ENCODE peak calls at places on chromosomes 12 and 14, in eight cellular contexts. T, X, C, G, J, U, H and W are unnamed samples. For H3K4me1, the result is how much of the 10 kb centered on the place peaks cover.

GRCh38 chr12:12505544-12506501 is 56.8 kb downstream of the DUSP16 start:
- DNase-seq in H (no peak), J (peak), C (peak), G (no peak), U (no peak), X (peak), T (no peak), W (no peak)

GRCh38 chr14:51520087-51520486 is 131.6 kb upstream of the FRMD6 start:
- DNase-seq in J (no peak), G (no peak), H (no peak), X (no peak), U (no peak), T (no peak), C (no peak), W (no peak)

GRCh38 chr14:42715316-42715715 is 1108.6 kb downstream of the LRFN5 start:
- DNase-seq in X (peak), U (no peak), H (no peak), T (no peak), J (no peak), G (no peak), C (no peak), W (no peak)

GRCh38 chr14:80546056-80546854 is 335.0 kb upstream of the DIO2 start:
- DNase-seq in C (no peak), U (no peak), X (no peak), T (no peak), G (no peak), H (no peak), J (no peak), W (no peak)

GRCh38 chr12:6459004-6459337 is 7.1 kb downstream of the TAPBPL start:
- DNase-seq in X (no peak), C (no peak), U (no peak), J (no peak), H (no peak), G (no peak), T (no peak), W (no peak)

GRCh38 chr12:92304335-92305066 is 158.9 kb upstream of the BTG1 start:
- DNase-seq in U (no peak), C (no peak), G (no peak), H (no peak), X (no peak), J (no peak), T (no peak), W (no peak)

GRCh38 chr12:11814362-11814761 is 164.9 kb downstream of the ETV6 start:
- DNase-seq in G (no peak), T (no peak), X (peak), J (no peak), U (no peak), C (peak), H (no peak), W (no peak)

GRCh38 chr12:51341259-51342007 is 5.0 kb downstream of the CELA1 start:
- DNase-seq in C (peak), G (peak), U (peak), J (peak), T (no peak), H (no peak), X (peak), W (peak)

GRCh38 chr12:127125607-127126259 is 1141.2 kb upstream of the TMEM132C start:
- DNase-seq in H (no peak), T (no peak), X (peak), G (no peak), U (no peak), J (peak), C (no peak), W (no peak)

GRCh38 chr12:5656836-5657235 is 224.9 kb downstream of the NTF3 start:
- DNase-seq in H (no peak), C (no peak), U (no peak), T (no peak), G (no peak), J (no peak), X (no peak), W (no peak)

GRCh38 chr12:105334568-105334967 is 4.1 kb downstream of the C12orf75 start:
- DNase-seq in J (no peak), X (peak), G (no peak), H (no peak), U (no peak), C (no peak), T (no peak), W (no peak)

GRCh38 chr12:53205747-53206146 is 1.3 kb downstream of the ITGB7 start:
- DNase-seq in H (no peak), C (no peak), J (peak), G (peak), X (peak), T (no peak), U (peak), W (no peak)

GRCh38 chr14:29521526-29522137 is 406.0 kb downstream of the PRKD1 start:
- DNase-seq in J (peak), U (no peak), G (no peak), T (no peak), X (peak), C (no peak), H (no peak), W (no peak)

GRCh38 chr14:101826359-101826758 is 64.8 kb downstream of the PPP2R5C start:
- DNase-seq in G (no peak), T (no peak), C (no peak), U (no peak), H (no peak), J (no peak), X (no peak), W (no peak)

GRCh38 chr14:101823081-101823480 is 61.6 kb downstream of the PPP2R5C start:
- DNase-seq in X (peak), T (no peak), G (no peak), U (no peak), H (no peak), C (no peak), J (no peak), W (no peak)

GRCh38 chr14:101825797-101826196 is 64.3 kb downstream of the PPP2R5C start:
- DNase-seq in G (no peak), T (no peak), X (no peak), U (no peak), J (no peak), C (no peak), H (no peak), W (no peak)

GRCh38 chr14:101823511-101824120 is 62.1 kb downstream of the PPP2R5C start:
- DNase-seq in C (peak), G (peak), H (no peak), U (peak), T (no peak), J (peak), X (no peak), W (no peak)

GRCh38 chr14:101824339-101824727 is 62.8 kb downstream of the PPP2R5C start:
- DNase-seq in C (no peak), X (no peak), G (no peak), T (no peak), U (no peak), J (no peak), H (no peak), W (no peak)
- H3K4me1 ChIP-seq in C (under half), X (under half), G (half or more), T (under half), U (half or more), J (under half), H (half or more), W (under half)

DNA sequence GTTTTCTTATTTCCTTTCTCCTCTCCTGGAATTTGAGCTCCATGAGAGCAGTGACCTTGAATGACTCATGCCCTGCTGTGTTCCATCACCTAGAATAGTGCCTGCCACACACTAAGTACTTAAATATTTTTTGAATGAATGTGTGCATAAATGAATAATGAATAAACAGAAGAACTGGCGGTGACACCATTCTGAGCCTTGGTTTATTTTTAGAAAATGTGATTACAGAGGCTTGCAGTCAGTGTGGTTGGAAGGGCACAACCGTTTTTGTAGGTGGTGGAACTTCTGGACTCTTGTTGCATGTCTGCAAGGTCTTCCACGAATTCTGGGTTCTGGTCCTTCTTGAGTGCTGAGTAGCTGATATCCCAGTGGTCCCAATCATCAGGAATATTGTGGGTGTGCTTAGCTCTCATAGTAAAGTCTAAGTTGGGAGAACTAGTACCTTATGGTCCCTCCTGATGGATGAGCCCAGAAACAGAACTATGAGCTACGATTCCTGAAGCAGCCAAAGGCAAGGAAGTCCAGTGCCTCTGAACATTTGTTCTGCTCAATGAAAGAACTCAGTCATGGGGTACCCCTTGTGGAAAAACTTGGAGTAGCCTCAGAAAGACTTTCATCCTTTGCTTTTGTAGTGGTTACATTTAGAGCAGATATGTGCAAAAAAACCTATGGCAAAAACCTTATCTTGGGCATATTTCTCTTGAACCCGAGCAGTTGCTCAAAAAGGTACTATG is 28.8 kb upstream of the BHLHE41 start:
- DNase-seq in U (no peak), J (peak), H (no peak), G (no peak), X (peak), C (peak), T (no peak), W (no peak)
- H3K27ac ChIP-seq in U (no peak), J (peak), H (no peak), G (no peak), X (no peak), C (peak), T (peak), W (no peak)

DNA sequence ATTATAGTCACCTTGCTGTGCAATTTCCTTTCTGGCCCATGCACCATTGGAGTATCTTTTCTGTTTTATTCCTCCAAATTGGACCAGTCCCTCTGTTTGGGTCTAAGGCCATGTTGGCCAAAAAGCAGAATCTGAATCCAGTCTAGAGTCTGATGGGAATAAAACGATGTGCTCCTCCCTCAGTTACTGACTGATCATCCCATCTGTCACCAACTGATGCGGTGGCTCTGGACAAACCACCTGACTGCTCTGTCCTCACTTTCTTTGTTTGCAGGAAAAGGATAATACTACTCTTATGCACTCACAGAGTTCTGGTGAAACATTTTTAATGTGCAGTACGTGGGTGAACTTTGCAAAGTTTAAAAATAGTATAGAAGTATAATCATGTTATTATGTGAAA is 120.2 kb upstream of the HIF1A start:
- DNase-seq in X (no peak), C (no peak), J (no peak), G (no peak), T (no peak), H (no peak), U (no peak), W (no peak)
- H3K4me1 ChIP-seq in X (under half), C (under half), J (under half), G (under half), T (under half), H (under half), U (under half), W (under half)

GRCh38 chr14:77707355-77707723 is 484 bp downstream of the ALKBH1 start:
- DNase-seq in J (peak), X (peak), C (peak), H (no peak), G (no peak), U (no peak), T (no peak), W (no peak)
- H3K27ac ChIP-seq in J (peak), X (peak), C (peak), H (peak), G (peak), U (peak), T (peak), W (peak)

GRCh38 chr14:65208548-65208947 is 106.2 kb upstream of the MAX start:
- DNase-seq in U (no peak), H (no peak), G (no peak), J (no peak), X (no peak), T (no peak), C (peak), W (no peak)

GRCh38 chr14:65213316-65213715 is 111.0 kb upstream of the MAX start:
- DNase-seq in J (no peak), G (no peak), U (no peak), H (no peak), C (no peak), T (no peak), X (no peak), W (no peak)

GRCh38 chr14:65211341-65211987 is 109.1 kb upstream of the MAX start:
- DNase-seq in X (peak), J (no peak), T (no peak), G (no peak), U (no peak), C (no peak), H (no peak), W (no peak)

GRCh38 chr14:65210118-65210826 is 108.0 kb upstream of the MAX start:
- DNase-seq in H (no peak), X (peak), G (no peak), C (peak), U (no peak), J (no peak), T (no peak), W (no peak)

DNA sequence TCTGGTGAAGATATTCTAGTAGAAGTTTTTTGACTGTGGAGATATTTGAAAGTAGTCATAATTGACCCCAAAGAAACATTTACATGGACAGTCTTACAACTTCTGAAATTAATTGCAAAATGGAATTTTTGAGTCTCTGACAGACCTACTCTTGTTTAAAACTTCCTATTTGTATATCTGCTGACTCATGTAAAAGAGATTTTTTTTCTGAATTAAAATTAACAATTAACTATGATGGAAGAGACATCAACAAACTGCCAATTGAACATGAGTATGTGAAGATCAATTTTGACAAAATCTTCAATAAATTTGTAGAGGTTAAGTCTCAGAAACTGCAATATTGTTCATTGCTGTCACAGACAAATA is 108.5 kb upstream of the MAX start:
- DNase-seq in C (no peak), X (no peak), T (no peak), U (no peak), G (no peak), J (no peak), H (no peak), W (no peak)
- H3K4me1 ChIP-seq in C (under half), X (under half), T (under half), U (under half), G (under half), J (under half), H (under half), W (under half)

GRCh38 chr14:20787025-20787424 is 6.0 kb downstream of the RNASE6 start:
- DNase-seq in J (no peak), H (no peak), C (no peak), T (no peak), G (no peak), X (no peak), U (no peak), W (no peak)

GRCh38 chr14:20781805-20782204 is 737 bp downstream of the RNASE6 start:
- DNase-seq in H (no peak), U (peak), G (no peak), J (no peak), T (no peak), X (no peak), C (no peak), W (no peak)

DNA sequence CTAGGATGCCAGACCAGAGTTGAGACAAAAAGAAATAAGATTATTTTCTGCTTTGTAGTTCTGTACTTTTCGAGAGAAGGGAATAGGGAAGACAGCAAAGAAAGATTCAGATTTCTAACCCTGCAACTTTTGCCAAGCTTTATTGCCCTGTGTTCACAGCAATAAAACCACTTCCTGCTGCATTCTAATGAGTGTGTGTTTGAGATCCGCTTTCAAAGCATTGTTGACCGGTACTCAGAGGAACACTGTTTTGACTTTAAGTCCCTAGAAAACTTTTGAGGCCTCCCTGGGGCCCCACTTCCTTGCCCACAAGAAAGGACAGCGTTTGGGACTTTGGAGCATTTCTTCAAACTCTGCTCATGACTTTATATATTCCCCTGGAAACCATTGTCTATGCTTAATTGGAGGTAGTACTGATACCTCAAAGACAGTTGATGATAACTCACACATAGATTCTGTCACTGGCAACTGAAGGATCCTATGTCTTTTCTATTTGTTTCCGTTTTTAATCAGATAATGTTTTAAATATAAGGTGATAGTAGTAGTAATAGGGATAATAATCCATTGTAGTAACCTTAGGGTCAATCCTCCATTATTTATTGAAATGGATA is 1.3 kb downstream of the RNASE6 start:
- DNase-seq in J (peak), U (peak), C (peak), H (no peak), X (no peak), G (no peak), T (no peak), W (no peak)
- H3K27ac ChIP-seq in J (peak), U (no peak), C (peak), H (peak), X (no peak), G (peak), T (no peak), W (peak)

DNA sequence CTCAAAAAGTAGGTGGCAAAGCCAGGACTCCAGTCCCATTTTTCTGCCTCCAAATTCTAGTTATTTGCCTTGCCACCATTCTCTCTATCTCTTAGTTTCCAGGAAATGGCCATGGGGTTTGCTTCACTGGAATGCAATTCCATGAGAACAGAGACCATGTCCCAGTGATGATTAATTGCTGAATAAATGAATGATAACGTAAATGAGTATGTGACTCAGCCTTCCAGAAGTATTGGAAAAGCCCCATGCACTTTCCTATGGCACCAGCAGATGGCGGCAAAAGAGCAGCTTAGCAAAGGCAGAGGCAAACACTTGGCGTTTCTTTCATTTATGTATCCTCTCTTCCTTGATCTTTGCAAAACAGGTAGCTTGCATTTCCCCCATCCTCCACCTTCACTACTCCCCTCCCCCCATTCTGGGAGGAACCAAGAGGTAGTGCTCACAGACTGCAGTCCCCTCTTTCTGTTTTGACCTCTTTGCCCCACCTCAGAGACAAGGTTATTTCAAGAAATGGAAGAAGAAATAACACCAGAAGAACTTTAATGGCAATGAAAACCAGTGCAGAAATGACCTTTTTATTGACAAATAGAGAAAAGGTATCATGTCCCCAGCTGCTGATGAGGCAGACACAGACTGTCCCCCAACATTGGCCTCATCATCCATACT is 21.3 kb downstream of the TBX3 start:
- DNase-seq in X (peak), C (peak), U (peak), T (no peak), J (peak), H (peak), G (no peak), W (peak)
- H3K4me1 ChIP-seq in X (under half), C (under half), U (under half), T (under half), J (under half), H (under half), G (under half), W (under half)

GRCh38 chr14:95444132-95445129 is 72.0 kb downstream of the SYNE3 start:
- DNase-seq in J (peak), C (no peak), X (no peak), G (no peak), T (no peak), U (no peak), H (no peak), W (no peak)

GRCh38 chr14:95440951-95441350 is 75.5 kb downstream of the SYNE3 start:
- DNase-seq in G (no peak), U (no peak), X (peak), T (no peak), J (no peak), C (no peak), H (no peak), W (no peak)

GRCh38 chr14:95440496-95440895 is 76.0 kb downstream of the SYNE3 start:
- DNase-seq in H (no peak), G (no peak), C (no peak), T (no peak), X (peak), J (no peak), U (no peak), W (no peak)

GRCh38 chr14:95442016-95442632 is 74.3 kb downstream of the SYNE3 start:
- DNase-seq in X (no peak), T (no peak), G (no peak), H (no peak), J (no peak), C (no peak), U (no peak), W (no peak)

DNA sequence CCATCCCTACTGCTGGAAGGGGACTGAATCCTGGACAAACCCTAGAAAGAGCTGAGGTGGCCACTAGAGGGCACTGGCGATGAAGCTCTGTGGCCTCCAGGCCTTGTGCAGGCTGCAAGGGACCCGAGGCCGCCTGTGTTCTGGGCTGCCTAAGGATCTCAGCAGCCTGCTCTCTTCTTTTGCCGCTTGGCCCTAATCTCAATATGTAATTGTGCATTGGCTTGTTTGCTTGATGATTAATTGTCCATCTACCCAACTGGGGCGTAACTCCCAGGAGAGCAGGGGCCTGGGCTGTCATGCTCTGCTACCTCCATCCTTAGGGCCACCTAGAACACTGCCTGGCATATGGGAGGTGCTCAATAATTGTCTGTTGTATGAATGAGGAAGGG is 73.8 kb downstream of the SYNE3 start:
- DNase-seq in J (peak), X (peak), U (peak), C (peak), T (peak), H (peak), G (peak), W (peak)
- H3K27ac ChIP-seq in J (no peak), X (no peak), U (no peak), C (no peak), T (peak), H (no peak), G (no peak), W (peak)

GRCh38 chr14:100188392-100189030 is 29.1 kb upstream of the DEGS2 start:
- DNase-seq in C (no peak), T (no peak), G (no peak), U (no peak), J (peak), H (no peak), X (no peak), W (no peak)
- H3K4me1 ChIP-seq in C (under half), T (under half), G (under half), U (under half), J (under half), H (under half), X (under half), W (under half)

GRCh38 chr12:48197549-48197966 is 5.5 kb downstream of the OR10AD1 start:
- DNase-seq in C (peak), J (peak), X (no peak), U (no peak), T (no peak), H (no peak), G (no peak), W (no peak)
- H3K27ac ChIP-seq in C (peak), J (peak), X (peak), U (peak), T (peak), H (peak), G (peak), W (peak)